ENCODE peak calls at places on chromosomes 3 and 15, in nine cellular contexts. H is CD8-positive, alpha-beta T cell; L is brain microvascular endothelial cell; N is uterus; M is CD4-positive, alpha-beta T cell; G is SJCRH30; C is effector memory CD4-positive, alpha-beta T cell; U is CD8-positive, alpha-beta memory T cell; T is colonic mucosa. R is an unnamed sample.

GRCh38 chr15:40247406-40247971 is 8.6 kb downstream of the PAK6 start:
- DNase-seq in G (no peak), M (no peak), T (no peak), C (no peak), N (no peak), H (no peak), U (no peak), L (no peak), R (no peak)

GRCh38 chr15:73190189-73190601 is 137.9 kb downstream of the NEO1 start:
- DNase-seq in N (no peak), M (no peak), G (no peak), L (no peak), H (no peak), U (no peak), T (no peak), C (no peak), R (no peak)

GRCh38 chr3:48708481-48708889 is 8.5 kb downstream of the IP6K2 start:
- DNase-seq in C (no peak), N (no peak), T (no peak), H (no peak), U (no peak), M (no peak), L (peak), G (no peak), R (no peak)

GRCh38 chr3:191963182-191963581 is 502.2 kb downstream of the PYDC2 start:
- DNase-seq in N (no peak), G (peak), T (no peak), L (no peak), U (no peak), M (no peak), C (no peak), H (no peak), R (no peak)

GRCh38 chr3:45110185-45110833 is 35.9 kb downstream of the CDCP1 start:
- DNase-seq in H (peak), C (no peak), M (peak), L (no peak), G (no peak), U (peak), N (no peak), T (peak), R (no peak)

GRCh38 chr3:26484140-26484539 is 138.4 kb upstream of the LRRC3B start:
- DNase-seq in M (no peak), U (no peak), L (peak), T (no peak), H (no peak), N (no peak), G (peak), C (no peak), R (peak)

GRCh38 chr15:75835990-75836952 is 7.0 kb upstream of the UBE2Q2 start:
- DNase-seq in U (no peak), H (no peak), M (no peak), T (no peak), L (no peak), G (no peak), N (no peak), C (no peak), R (no peak)

GRCh38 chr3:32816439-32817194 is 1.2 kb upstream of the TRIM71 start:
- DNase-seq in T (no peak), M (no peak), L (no peak), G (no peak), U (no peak), N (no peak), H (no peak), C (no peak), R (no peak)

GRCh38 chr3:13638927-13639326 is 90.0 kb downstream of the FBLN2 start:
- DNase-seq in C (no peak), N (no peak), T (no peak), U (no peak), G (no peak), H (no peak), M (no peak), L (no peak), R (no peak)

GRCh38 chr15:47778263-47778770 is 61.0 kb downstream of the SEMA6D start:
- DNase-seq in C (no peak), G (no peak), T (no peak), U (no peak), H (no peak), M (no peak), N (no peak), L (no peak), R (no peak)

GRCh38 chr15:63791236-63791635 is 42.5 kb downstream of the HERC1 start:
- DNase-seq in U (no peak), N (no peak), M (no peak), T (no peak), H (no peak), G (no peak), L (no peak), C (no peak), R (no peak)

GRCh38 chr3:149564079-149564478 is 89.6 kb downstream of the TM4SF4 start:
- DNase-seq in U (no peak), L (no peak), M (no peak), C (no peak), N (no peak), H (no peak), G (peak), T (no peak), R (no peak)

GRCh38 chr3:196096382-196096953 is 14.6 kb upstream of the TFRC start:
- DNase-seq in M (no peak), T (peak), G (no peak), L (no peak), U (no peak), C (no peak), H (no peak), N (no peak), R (no peak)

GRCh38 chr3:188133219-188133618 is 20.7 kb upstream of the LPP start:
- DNase-seq in G (no peak), L (peak), T (no peak), M (no peak), N (no peak), H (no peak), C (no peak), U (no peak), R (no peak)

GRCh38 chr15:56767315-56767714 is 34.0 kb upstream of the ZNF280D start:
- DNase-seq in G (no peak), T (no peak), L (no peak), M (no peak), U (no peak), H (no peak), C (no peak), N (no peak), R (no peak)

GRCh38 chr3:42663581-42664442 is 10.3 kb downstream of the ZBTB47 start:
- DNase-seq in C (no peak), H (no peak), N (no peak), T (no peak), U (no peak), G (no peak), L (no peak), M (no peak), R (no peak)

GRCh38 chr15:67109141-67110034 is 44.0 kb downstream of the SMAD3 start:
- DNase-seq in C (no peak), U (peak), N (peak), T (peak), H (no peak), M (no peak), L (peak), G (peak), R (no peak)

GRCh38 chr15:85044251-85044853 is 62.7 kb downstream of the PDE8A start:
- DNase-seq in C (peak), H (peak), G (peak), M (peak), N (peak), T (peak), U (peak), L (peak), R (peak)

GRCh38 chr3:134149286-134149685 is 101.4 kb downstream of the RYK start:
- DNase-seq in N (no peak), H (no peak), G (no peak), U (no peak), C (no peak), M (no peak), T (no peak), L (no peak), R (no peak)

GRCh38 chr15:76164602-76165001 is 104.8 kb downstream of the TMEM266 start:
- DNase-seq in C (no peak), T (no peak), L (no peak), N (no peak), M (no peak), G (no peak), H (no peak), U (no peak), R (no peak)

GRCh38 chr15:39745415-39745814 is 37.2 kb downstream of the FSIP1 start:
- DNase-seq in M (no peak), L (no peak), U (no peak), G (no peak), H (no peak), T (peak), N (no peak), C (no peak), R (no peak)

GRCh38 chr3:129461022-129461421 is 21.0 kb downstream of the IFT122 start:
- DNase-seq in T (no peak), G (no peak), C (no peak), N (no peak), H (no peak), L (peak), U (no peak), M (no peak), R (no peak)

GRCh38 chr3:171862993-171863521 is 19.9 kb downstream of the TMEM212 start:
- DNase-seq in G (peak), T (no peak), H (no peak), N (no peak), U (no peak), C (no peak), L (peak), M (no peak), R (no peak)

GRCh38 chr3:107881517-107881916 is 209.3 kb downstream of the CD47 start:
- DNase-seq in M (no peak), L (no peak), N (no peak), H (no peak), U (no peak), G (no peak), T (no peak), C (no peak), R (no peak)

GRCh38 chr3:193040836-193041672 is 123.4 kb upstream of the MB21D2 start:
- DNase-seq in T (no peak), U (no peak), H (no peak), N (no peak), M (no peak), G (no peak), L (peak), C (no peak), R (peak)

GRCh38 chr3:183435701-183436100 is 7.3 kb upstream of the MCF2L2 start:
- DNase-seq in L (no peak), N (no peak), M (no peak), C (no peak), G (no peak), H (no peak), U (no peak), T (no peak), R (no peak)

GRCh38 chr3:183439510-183439909 is 11.1 kb upstream of the MCF2L2 start:
- DNase-seq in M (no peak), C (no peak), N (no peak), T (no peak), L (no peak), U (no peak), H (no peak), G (no peak), R (no peak)

GRCh38 chr3:183438749-183439148 is 10.3 kb upstream of the MCF2L2 start:
- DNase-seq in L (no peak), T (peak), N (no peak), M (no peak), C (no peak), U (no peak), H (no peak), G (no peak), R (no peak)

GRCh38 chr3:183437060-183437459 is 8.6 kb upstream of the MCF2L2 start:
- DNase-seq in T (no peak), U (no peak), G (no peak), H (no peak), C (no peak), L (no peak), N (no peak), M (no peak), R (peak)

DNA sequence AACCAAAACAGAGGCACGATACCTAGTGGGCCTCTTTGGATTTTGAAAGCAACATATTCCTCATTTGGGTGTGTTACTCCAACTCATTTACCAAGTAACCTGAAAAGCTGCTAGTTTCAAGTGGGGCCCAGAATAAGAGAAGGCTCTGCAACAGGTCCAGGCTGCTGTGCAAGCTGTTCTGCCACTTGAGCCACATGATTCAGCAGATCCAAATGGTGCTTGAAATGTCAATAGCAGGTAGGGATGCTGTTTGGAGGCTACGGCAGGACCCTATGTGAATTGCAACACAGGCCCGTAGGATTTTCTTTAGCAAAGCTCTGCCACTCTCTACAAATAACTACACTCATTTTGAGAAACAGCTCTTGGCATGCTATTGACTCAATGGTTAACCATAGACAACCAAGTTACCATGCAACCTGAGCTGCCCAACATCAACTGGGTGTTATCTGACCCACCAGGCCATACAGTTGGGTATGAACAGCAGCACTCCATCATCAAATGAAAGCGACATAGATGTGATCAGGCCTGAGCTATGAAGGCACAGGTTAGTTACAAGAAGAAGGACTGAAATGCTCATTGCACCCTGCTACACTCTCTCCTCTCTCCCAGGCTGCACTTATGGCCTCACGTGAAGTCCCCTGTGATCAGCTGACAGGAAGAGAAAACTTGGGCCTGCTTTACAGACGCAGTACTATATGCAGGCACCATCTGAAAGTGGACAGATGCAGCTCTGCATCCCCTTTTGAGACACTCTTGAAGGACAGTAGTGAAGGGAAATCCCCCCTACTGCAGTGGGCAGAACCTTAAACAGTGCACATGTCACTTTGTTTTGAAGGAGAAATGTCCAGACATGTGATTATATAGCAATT is 9.5 kb upstream of the MCF2L2 start:
- DNase-seq in G (no peak), U (no peak), N (no peak), L (no peak), M (no peak), T (no peak), C (no peak), H (no peak), R (no peak)
- H3K27ac ChIP-seq in G (no peak), U (no peak), N (no peak), L (no peak), M (no peak), T (no peak), C (no peak), H (no peak), R (no peak)

DNA sequence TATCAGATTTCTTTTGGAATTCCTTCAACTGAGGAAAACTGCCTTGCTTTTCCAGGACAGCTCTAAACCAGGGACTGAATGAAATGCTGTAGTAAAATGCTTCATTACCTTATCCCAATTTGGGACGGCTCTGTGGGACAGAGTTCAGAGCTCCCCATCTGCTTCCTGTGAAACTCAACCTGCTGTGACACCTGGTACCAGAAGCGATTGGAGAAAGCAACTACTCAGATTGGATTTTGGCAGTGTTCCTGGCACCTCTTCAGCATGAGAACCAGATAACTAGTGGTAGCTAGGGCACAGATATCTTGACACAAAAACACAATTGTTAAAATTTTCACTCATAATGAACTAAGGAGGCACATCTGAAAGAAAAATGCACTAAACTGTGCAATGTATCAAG is 539.1 kb downstream of the SI start:
- DNase-seq in C (no peak), M (no peak), N (no peak), G (no peak), T (no peak), L (no peak), H (no peak), U (no peak), R (no peak)
- H3K27ac ChIP-seq in C (no peak), M (no peak), N (no peak), G (no peak), T (no peak), L (no peak), H (no peak), U (no peak), R (no peak)

GRCh38 chr15:79167776-79168175 is 77.2 kb upstream of the RASGRF1 start:
- DNase-seq in G (no peak), U (no peak), N (no peak), T (no peak), H (no peak), L (no peak), C (no peak), M (no peak), R (no peak)
- H3K27ac ChIP-seq in G (no peak), U (no peak), N (no peak), T (no peak), H (no peak), L (no peak), C (no peak), M (no peak), R (no peak)

GRCh38 chr3:98779936-98780335 is 16.8 kb downstream of the ST3GAL6 start:
- DNase-seq in U (no peak), N (no peak), M (no peak), C (no peak), T (no peak), L (peak), H (no peak), G (no peak), R (no peak)
- H3K27ac ChIP-seq in U (no peak), N (no peak), M (no peak), C (no peak), T (no peak), L (peak), H (no peak), G (no peak), R (no peak)

GRCh38 chr3:38170722-38171121 is 5.4 kb downstream of the OXSR1 start:
- DNase-seq in T (no peak), U (no peak), M (no peak), N (no peak), G (no peak), C (no peak), L (no peak), H (no peak), R (no peak)

GRCh38 chr3:38168988-38169363 is 3.6 kb downstream of the OXSR1 start:
- DNase-seq in U (no peak), H (no peak), T (no peak), N (no peak), M (no peak), G (no peak), C (no peak), L (no peak), R (no peak)

GRCh38 chr3:38164966-38165721 is at the start of gene OXSR1:
- DNase-seq in C (peak), H (peak), L (peak), G (peak), U (peak), N (peak), M (peak), T (peak), R (peak)

GRCh38 chr3:38165722-38166387 is 518 bp downstream of the OXSR1 start:
- DNase-seq in H (no peak), C (no peak), T (peak), G (peak), M (no peak), L (peak), N (no peak), U (no peak), R (peak)

GRCh38 chr3:38168151-38168987 is 3.0 kb downstream of the OXSR1 start:
- DNase-seq in T (no peak), G (no peak), U (no peak), N (no peak), H (no peak), L (peak), C (no peak), M (no peak), R (no peak)
- H3K27ac ChIP-seq in T (no peak), G (peak), U (no peak), N (no peak), H (no peak), L (peak), C (no peak), M (no peak), R (no peak)

DNA sequence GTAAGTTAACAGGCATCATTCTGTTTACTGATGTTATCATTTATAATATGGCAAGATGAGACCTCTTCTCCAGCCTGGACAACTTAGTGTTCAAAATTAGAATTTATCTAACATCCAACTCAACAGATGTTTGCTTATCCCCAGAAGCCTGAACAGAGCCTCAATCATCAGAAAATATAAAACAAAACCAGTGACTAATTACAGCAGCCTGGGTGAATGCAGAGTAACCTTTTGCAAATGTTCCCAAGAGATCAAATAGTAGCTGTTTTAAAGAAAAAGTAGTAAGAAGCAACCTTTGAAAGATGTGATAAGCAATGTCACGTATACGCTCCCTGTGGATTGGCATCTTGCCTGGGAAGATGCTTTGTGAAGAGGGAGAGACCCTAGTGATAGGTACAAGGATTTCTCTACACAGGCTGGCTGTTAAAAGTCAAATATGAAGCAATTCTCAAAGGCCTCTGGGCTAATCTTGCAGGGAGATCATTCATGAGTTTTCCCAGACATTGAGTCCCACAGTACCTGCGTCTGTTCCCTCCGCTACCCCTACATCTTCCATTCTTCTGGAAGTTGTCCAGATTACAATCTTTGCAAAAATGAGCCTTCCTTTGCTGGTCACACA is 39.3 kb upstream of the PRICKLE2 start:
- DNase-seq in L (peak), G (no peak), U (no peak), T (no peak), H (no peak), N (no peak), M (no peak), C (no peak), R (no peak)
- H3K27ac ChIP-seq in L (no peak), G (no peak), U (no peak), T (no peak), H (no peak), N (peak), M (no peak), C (no peak), R (peak)

DNA sequence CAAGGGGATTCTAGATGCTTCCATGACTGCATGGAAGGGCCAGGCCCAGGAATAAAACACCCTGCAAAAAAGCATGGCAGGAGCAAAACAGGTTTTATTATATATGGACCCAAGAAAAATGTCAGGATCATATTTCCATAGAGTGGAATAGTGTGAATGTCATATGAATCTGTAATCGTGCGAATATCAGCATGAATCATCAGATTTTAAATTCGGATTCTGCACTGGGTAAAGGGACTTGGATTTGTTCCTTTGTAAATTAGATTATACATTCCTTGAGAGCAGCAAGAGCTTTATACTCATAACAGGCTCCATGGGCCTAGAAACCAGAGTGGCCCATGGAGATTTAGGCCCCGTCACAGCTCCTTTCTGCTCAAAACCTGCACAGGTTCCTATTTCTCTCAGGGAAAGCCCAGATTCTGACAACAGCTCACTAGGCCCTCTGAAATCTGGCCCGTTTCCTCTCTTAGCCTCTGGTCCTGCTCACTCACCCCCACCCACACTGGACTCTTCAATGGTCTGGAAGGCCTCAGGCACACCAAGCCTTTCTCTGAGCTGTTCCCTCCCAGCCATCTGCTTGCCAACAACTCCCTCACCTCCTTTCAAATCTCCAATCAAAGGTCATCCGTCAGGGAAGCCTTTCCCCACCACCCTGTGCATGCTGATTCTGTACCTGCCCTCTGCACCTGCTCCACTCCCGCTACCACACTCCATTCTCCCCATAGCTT is 76.0 kb downstream of the FEM1B start:
- DNase-seq in T (no peak), U (no peak), L (no peak), M (no peak), G (no peak), C (no peak), H (no peak), N (no peak), R (no peak)
- H3K27ac ChIP-seq in T (no peak), U (no peak), L (peak), M (no peak), G (no peak), C (no peak), H (no peak), N (peak), R (no peak)

R was measured in WERI-Rb-1.